ENCODE peak calls at places on chromosome 4, in nine cellular contexts. T, C, N, B, O, V, I, X and J are unnamed samples.

GRCh38 chr4:130563185-130563890 is 1467.4 kb downstream of the C4orf33 start:
- DNase-seq in T (peak; percentile 21), I (no peak), C (peak; percentile 41), N (peak; percentile 82), B (peak; percentile 59), X (peak; percentile 73), V (peak; percentile 13), O (peak; percentile 2), J (peak; percentile 78)

GRCh38 chr4:24527371-24527770 is 57.0 kb downstream of the DHX15 start:
- DNase-seq in N (no peak), B (no peak), T (no peak), C (no peak), V (peak; percentile 51), O (no peak), I (no peak), X (peak; percentile 70), J (no peak)

GRCh38 chr4:76960014-76960413 is 10.5 kb downstream of the SEPTIN11 start:
- DNase-seq in N (no peak), B (no peak), O (no peak), V (no peak), T (no peak), I (no peak), C (no peak), X (peak; percentile 46), J (peak; percentile 65)

GRCh38 chr4:184267673-184268573 is 50.2 kb upstream of the ENPP6 start:
- DNase-seq in I (no peak), O (peak; percentile 92), C (peak; percentile 32), T (peak; percentile 55), N (no peak), X (peak; percentile 94), V (peak; percentile 96), B (no peak), J (peak; percentile 89)

GRCh38 chr4:161949941-161950725 is 213.7 kb downstream of the FSTL5 start:
- DNase-seq in B (no peak), C (no peak), V (peak; percentile 46), T (no peak), I (no peak), X (peak; percentile 92), N (no peak), O (no peak), J (peak; percentile 64)

GRCh38 chr4:47167391-47167790 is 136.0 kb downstream of the GABRB1 start:
- DNase-seq in C (no peak), T (no peak), I (no peak), V (no peak), N (no peak), O (no peak), X (no peak), B (no peak), J (peak; percentile 5)

GRCh38 chr4:118076958-118077766 is 42.9 kb downstream of the NDST3 start:
- DNase-seq in C (no peak), V (peak; percentile 41), I (no peak), X (peak; percentile 71), T (no peak), B (no peak), N (peak; percentile 52), O (peak; percentile 60), J (peak; percentile 15)

GRCh38 chr4:15378055-15378454 is 49.8 kb upstream of the C1QTNF7 start:
- DNase-seq in B (no peak), I (no peak), X (peak; percentile 62), V (peak; percentile 38), O (peak; percentile 21), N (peak; percentile 33), T (no peak), C (no peak), J (no peak)

GRCh38 chr4:115824630-115825029 is 711.2 kb upstream of the NDST4 start:
- DNase-seq in X (no peak), C (no peak), N (no peak), V (no peak), T (no peak), O (no peak), B (no peak), I (no peak), J (no peak)

GRCh38 chr4:76950846-76951321 is 1.3 kb downstream of the SEPTIN11 start:
- DNase-seq in V (peak; percentile 76), X (peak; percentile 67), T (no peak), I (peak; percentile 40), N (peak; percentile 72), C (no peak), B (peak; percentile 15), O (peak; percentile 34), J (peak; percentile 57)

GRCh38 chr4:158376441-158376840 is 145.2 kb upstream of the RXFP1 start:
- DNase-seq in T (no peak), X (no peak), B (no peak), C (no peak), O (no peak), N (no peak), V (peak; percentile 26), I (no peak), J (no peak)

GRCh38 chr4:113355550-113356371 is 306.3 kb downstream of the ANK2 start:
- DNase-seq in C (no peak), V (peak; percentile 91), T (peak; percentile 26), B (no peak), O (peak; percentile 94), I (peak; percentile 28), N (no peak), X (peak; percentile 83), J (peak; percentile 92)

GRCh38 chr4:2054217-2054616 is 4.9 kb upstream of the NAT8L start:
- DNase-seq in I (no peak), X (no peak), V (no peak), T (no peak), N (no peak), O (no peak), B (no peak), C (no peak), J (no peak)

GRCh38 chr4:81632581-81633247 is 161.0 kb upstream of the RASGEF1B start:
- DNase-seq in O (no peak), T (no peak), N (no peak), V (peak; percentile 4), I (no peak), X (no peak), C (no peak), B (no peak), J (no peak)

GRCh38 chr4:46124773-46125172 is 919 bp upstream of the GABRG1 start:
- DNase-seq in B (no peak), X (no peak), T (no peak), C (no peak), V (no peak), I (no peak), N (peak; percentile 95), O (peak; percentile 2), J (peak; percentile 4)

GRCh38 chr4:69096111-69096656 is at the start of gene UGT2B7:
- DNase-seq in T (no peak), O (no peak), V (no peak), B (no peak), N (no peak), C (no peak), X (no peak), I (no peak), J (no peak)
- H3K4me3 ChIP-seq in T (no peak within 1 kb of the TSS), O (no peak within 1 kb of the TSS), V (no peak within 1 kb of the TSS), B (no peak within 1 kb of the TSS), N (no peak within 1 kb of the TSS), C (no peak within 1 kb of the TSS), X (no peak within 1 kb of the TSS), I (no peak within 1 kb of the TSS), J (no peak within 1 kb of the TSS)

DNA sequence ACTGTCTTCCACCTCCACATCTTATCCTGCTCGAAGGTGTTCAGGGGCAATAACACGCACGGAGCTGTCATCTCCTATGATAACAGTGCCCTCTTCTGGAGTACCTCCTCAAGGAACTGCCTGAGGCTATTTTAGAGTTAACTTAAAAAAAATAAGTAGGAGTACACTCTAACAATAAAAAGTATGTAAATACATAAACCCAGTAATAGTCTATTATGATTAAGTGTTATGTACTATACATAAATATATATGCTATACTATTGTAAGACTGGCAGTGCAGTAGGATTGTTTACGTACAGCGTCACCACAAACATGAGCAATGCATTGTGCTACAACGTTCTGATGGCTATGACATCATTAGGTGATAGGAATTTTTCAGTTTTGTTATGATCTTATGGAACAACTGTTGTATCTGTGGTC is 34.5 kb upstream of the TLR2 start:
- DNase-seq in N (peak; percentile 67), O (peak; percentile 60), T (no peak), X (peak; percentile 51), V (peak; percentile 10), I (no peak), B (no peak), C (no peak), J (peak; percentile 17)
- TF ChIP-seq CTCF in N (peak; percentile 67), O (no peak), T (no peak), X (peak; percentile 62), V (peak; percentile 32), I (no peak), B (no peak), C (no peak), J (peak; percentile 34)

DNA sequence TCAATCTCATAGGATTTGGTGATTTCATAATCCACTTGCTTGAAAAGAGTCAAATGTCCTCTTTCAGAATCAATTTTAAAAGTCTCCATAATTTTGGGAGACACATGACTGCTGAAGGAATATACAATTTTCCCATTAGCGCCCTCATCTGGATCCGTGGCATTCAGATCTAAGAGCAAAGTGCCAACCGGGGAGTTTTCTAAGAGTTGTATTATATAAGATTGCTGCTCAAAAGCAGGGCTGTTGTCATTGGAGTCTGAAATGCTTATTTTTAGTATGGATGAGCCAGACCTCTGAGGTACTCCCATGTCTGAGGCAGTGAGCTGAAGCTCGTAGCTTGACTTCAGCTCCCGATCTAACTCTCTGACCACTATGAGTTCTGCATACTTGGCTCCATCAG is 1.2 kb downstream of the PCDH18 start:
- DNase-seq in V (peak; percentile 68), X (peak; percentile 77), B (no peak), O (no peak), T (no peak), C (peak; percentile 65), N (peak; percentile 30), I (no peak), J (peak; percentile 65)
- H3K4me3 ChIP-seq in V (peak overlapping the region; percentile 90), X (peak overlapping the region; percentile 80), B (no peak overlapping the region), O (no peak overlapping the region), T (peak overlapping the region; percentile 55), C (peak overlapping the region; percentile 51), N (peak overlapping the region; percentile 98), I (peak overlapping the region; percentile 62), J (peak overlapping the region; percentile 60)

GRCh38 chr4:126411047-126411446 is 1096.3 kb downstream of the FAT4 start:
- DNase-seq in V (no peak), B (no peak), I (no peak), N (no peak), X (no peak), C (no peak), T (no peak), O (no peak), J (no peak)

GRCh38 chr4:126404549-126404948 is 1089.8 kb downstream of the FAT4 start:
- DNase-seq in C (no peak), B (no peak), I (no peak), T (no peak), X (peak; percentile 12), N (no peak), O (no peak), V (no peak), J (no peak)

GRCh38 chr4:126405369-126405982 is 1090.7 kb downstream of the FAT4 start:
- DNase-seq in T (no peak), B (no peak), I (no peak), N (peak; percentile 47), C (no peak), V (peak; percentile 48), X (peak; percentile 74), O (peak; percentile 38), J (peak; percentile 16)
- TF ChIP-seq CTCF in T (no peak), B (no peak), I (peak; percentile 19), N (peak; percentile 61), C (no peak), V (peak; percentile 62), X (peak; percentile 76), O (peak; percentile 44), J (peak; percentile 61)

GRCh38 chr4:95541094-95541493 is 7.7 kb downstream of the UNC5C start:
- DNase-seq in C (no peak), N (no peak), O (no peak), V (no peak), B (no peak), I (no peak), T (no peak), X (no peak), J (no peak)
- H3K4me3 ChIP-seq in C (no peak overlapping the region), N (no peak overlapping the region), O (no peak overlapping the region), V (no peak overlapping the region), B (no peak overlapping the region), I (peak overlapping the region; percentile 70), T (no peak overlapping the region), X (no peak overlapping the region), J (no peak overlapping the region)